ENCODE peak calls at places on chromosome 16, in six cellular contexts. S is fibroblast of mammary gland, W is fibroblast of lung, P is testis, N is astrocyte of the spinal cord, L is BE2C. F is an unnamed sample.

GRCh38 chr16:28324235-28324886 is 32.0 kb downstream of the SBK1 start:
- DNase-seq in N (no peak), S (no peak), P (no peak), W (no peak), L (no peak), F (no peak)

GRCh38 chr16:53968896-53969295 is 264.9 kb downstream of the FTO start:
- DNase-seq in P (no peak), W (peak), N (peak), L (no peak), S (peak), F (no peak)

GRCh38 chr16:8620535-8620934 is 963 bp upstream of the METTL22 start:
- DNase-seq in W (no peak), P (no peak), S (peak), N (no peak), L (no peak), F (no peak)

GRCh38 chr16:2273484-2273883 is 5.6 kb upstream of the RNPS1 start:
- DNase-seq in L (no peak), W (no peak), P (peak), S (no peak), N (no peak), F (no peak)

GRCh38 chr16:85372627-85373372 is 240.3 kb upstream of the GSE1 start:
- DNase-seq in P (no peak), S (peak), N (peak), L (peak), W (peak), F (no peak)

GRCh38 chr16:54048994-54049929 is 237.3 kb downstream of the IRX3 start:
- DNase-seq in L (no peak), W (no peak), P (no peak), N (no peak), S (no peak), F (no peak)

GRCh38 chr16:81946206-81946605 is 65.1 kb downstream of the SDR42E1 start:
- DNase-seq in L (no peak), P (no peak), N (peak), W (peak), S (peak), F (no peak)

GRCh38 chr16:2473999-2474876 is 689 bp upstream of the TBC1D24 start:
- DNase-seq in L (peak), N (no peak), W (peak), S (no peak), P (peak), F (peak)

GRCh38 chr16:46775214-46775613 is 27.1 kb upstream of the MYLK3 start:
- DNase-seq in P (no peak), L (no peak), W (peak), N (no peak), S (no peak), F (no peak)

GRCh38 chr16:52861614-52862022 is 191.1 kb downstream of the CHD9NB start:
- DNase-seq in S (peak), L (peak), P (peak), W (peak), N (no peak), F (no peak)

GRCh38 chr16:72999541-73000019 is 48.3 kb downstream of the ZFHX3 start:
- DNase-seq in N (no peak), L (no peak), W (no peak), S (no peak), P (no peak), F (no peak)

GRCh38 chr16:69451166-69451565 is 26.7 kb downstream of the CYB5B start:
- DNase-seq in P (no peak), W (peak), N (no peak), L (no peak), S (no peak), F (no peak)

GRCh38 chr16:70304892-70305448 is 6.0 kb downstream of the DDX19B start:
- DNase-seq in P (no peak), S (no peak), L (no peak), W (peak), N (no peak), F (no peak)

GRCh38 chr16:50539822-50540710 is 8.1 kb upstream of the NKD1 start:
- DNase-seq in P (no peak), S (no peak), N (no peak), W (no peak), L (no peak), F (no peak)
- TF ChIP-seq CTCF in P (no peak), S (no peak), N (no peak), W (no peak), L (no peak), F (no peak)

GRCh38 chr16:23317751-23318150 is 15.6 kb downstream of the SCNN1B start:
- DNase-seq in W (no peak), S (no peak), N (no peak), L (no peak), P (no peak), F (no peak)

GRCh38 chr16:23318639-23319038 is 16.5 kb downstream of the SCNN1B start:
- DNase-seq in N (no peak), S (no peak), P (no peak), W (no peak), L (no peak), F (no peak)

GRCh38 chr16:23317266-23317661 is 15.2 kb downstream of the SCNN1B start:
- DNase-seq in N (no peak), S (no peak), P (no peak), L (no peak), W (no peak), F (no peak)

GRCh38 chr16:23316232-23316631 is 14.1 kb downstream of the SCNN1B start:
- DNase-seq in S (no peak), W (no peak), L (no peak), N (no peak), P (no peak), F (no peak)

DNA sequence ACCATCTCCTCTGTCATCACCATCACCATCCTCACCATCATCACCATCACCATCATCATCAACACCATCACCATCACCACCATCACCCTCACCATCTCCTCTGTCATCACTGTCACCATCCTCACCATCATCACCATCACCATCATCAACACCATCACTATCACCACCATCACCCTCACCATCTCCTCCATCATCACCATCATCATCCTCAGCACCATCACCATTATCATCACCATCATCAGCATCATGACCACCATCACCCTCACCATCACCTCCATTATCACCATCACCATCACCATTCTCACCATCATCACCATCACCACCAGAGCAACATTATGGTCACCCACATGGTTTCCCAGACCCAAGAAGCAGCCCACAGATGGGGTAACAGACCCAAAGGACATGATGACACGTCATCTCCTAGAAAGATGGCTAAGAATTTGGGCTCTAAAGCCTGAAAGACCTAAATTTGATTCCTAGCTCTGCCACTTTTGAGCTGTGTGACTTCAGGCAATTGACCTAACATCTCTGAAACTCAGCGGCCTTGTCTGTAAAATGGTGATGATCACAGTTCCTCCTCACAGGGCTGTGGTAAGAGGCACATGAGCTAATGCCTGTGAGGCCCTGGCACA is 14.6 kb downstream of the SCNN1B start:
- DNase-seq in L (no peak), S (no peak), N (no peak), P (no peak), W (no peak), F (no peak)
- H3K4me3 ChIP-seq in L (no peak), S (no peak), N (no peak), P (no peak), W (no peak), F (no peak)

DNA sequence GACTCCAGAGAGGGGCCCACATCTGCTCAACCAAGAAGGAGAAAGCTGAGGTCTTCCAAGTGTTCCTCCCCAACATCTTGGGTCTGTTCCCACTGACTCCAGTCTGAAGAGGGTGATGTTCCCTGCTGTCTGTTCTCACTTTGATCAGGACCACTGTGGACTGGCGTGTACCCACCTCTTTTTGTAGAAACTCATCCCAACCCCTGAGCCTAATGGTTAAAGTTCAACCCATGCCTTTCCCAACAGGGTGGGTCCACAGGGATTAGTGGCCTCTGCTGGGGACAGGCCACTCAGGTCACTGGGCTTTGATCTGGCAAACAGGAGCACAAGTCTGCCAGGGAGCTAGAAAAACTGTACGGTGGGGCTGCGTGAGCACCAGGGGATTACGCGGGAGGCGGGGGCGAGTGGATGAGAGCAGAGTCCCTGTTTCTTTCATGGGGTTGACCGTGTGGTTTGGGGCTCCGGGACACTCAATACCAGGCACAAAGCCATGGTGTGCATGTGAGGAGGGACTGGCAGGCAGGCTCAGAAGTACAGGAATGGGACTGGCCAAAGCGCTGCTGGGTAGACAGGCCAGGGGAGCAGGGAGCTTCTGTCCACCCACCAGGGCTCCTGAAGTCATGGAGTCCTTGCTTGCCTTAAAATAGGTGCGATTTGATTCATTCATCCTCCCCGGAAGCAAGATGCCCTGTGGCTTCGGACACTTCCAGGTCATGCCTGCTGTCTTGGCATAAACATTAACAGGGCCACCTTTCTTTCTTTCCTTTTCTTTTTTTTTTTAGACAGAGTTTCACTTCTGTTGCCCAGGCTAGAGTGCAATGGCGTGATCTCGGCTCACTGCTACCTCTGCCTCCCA is at the start of gene CA5A:
- DNase-seq in S (no peak), L (no peak), N (no peak), P (no peak), W (no peak), F (no peak)
- TF ChIP-seq CTCF in S (no peak), L (no peak), N (no peak), P (no peak), W (no peak), F (no peak)

GRCh38 chr16:55822280-55822810 is 10.6 kb downstream of the CES1 start:
- DNase-seq in P (no peak), L (no peak), W (no peak), S (no peak), N (no peak), F (no peak)

GRCh38 chr16:55828680-55829079 is 4.2 kb downstream of the CES1 start:
- DNase-seq in N (no peak), P (no peak), L (no peak), S (no peak), W (no peak), F (no peak)

GRCh38 chr16:55824473-55824872 is 8.4 kb downstream of the CES1 start:
- DNase-seq in L (no peak), S (no peak), P (no peak), W (no peak), N (no peak), F (no peak)

GRCh38 chr16:55821210-55821609 is 11.7 kb downstream of the CES1 start:
- DNase-seq in L (no peak), P (no peak), N (no peak), S (no peak), W (no peak), F (no peak)

DNA sequence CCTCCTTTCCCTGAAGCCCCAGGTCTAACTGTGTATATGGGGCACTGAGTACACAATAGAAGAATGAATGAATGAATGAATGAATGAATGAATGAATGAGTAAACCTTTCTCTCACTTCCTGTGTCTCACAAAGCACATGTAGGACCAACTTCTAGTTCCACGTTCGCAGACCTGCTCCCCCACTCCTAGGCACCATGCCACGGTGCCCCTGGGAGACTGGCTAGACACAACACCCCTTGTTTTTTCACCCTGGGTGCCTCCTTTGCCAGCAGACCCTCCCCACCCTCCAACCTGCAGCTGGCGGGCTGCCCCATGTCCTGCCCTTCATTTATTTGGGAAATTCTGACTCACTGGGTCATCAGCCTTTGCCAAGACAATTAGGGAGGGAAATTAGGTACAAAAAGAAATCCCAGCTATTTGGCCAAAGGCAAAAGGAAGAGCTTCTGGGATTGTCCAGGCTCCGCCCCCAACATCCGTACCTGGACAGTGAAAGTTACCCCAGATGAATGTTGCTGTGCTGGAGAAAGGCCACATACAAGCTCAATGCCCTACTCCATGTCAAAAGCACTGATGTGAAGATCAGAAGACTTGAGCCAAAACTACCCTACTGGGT is 7.7 kb downstream of the CES1 start:
- DNase-seq in P (no peak), L (no peak), W (no peak), S (no peak), N (no peak), F (no peak)
- H3K4me3 ChIP-seq in P (no peak), L (no peak), W (no peak), S (no peak), N (no peak), F (no peak)